ENCODE peak calls at places on chromosomes 4 and X, in six cellular contexts. O is right cardiac atrium; P is CD8-positive, alpha-beta memory T cell; Q is endothelial cell of umbilical vein; N is upper lobe of right lung; X is H1. M is an unnamed sample.
A peak's percentile ranks its signal among the peaks of the same experiment; 100 is the strongest.

GRCh38 chr4:158121203-158121586 is 51.6 kb downstream of the GASK1B start:
- DNase-seq in O (no peak), P (no peak), Q (no peak), N (no peak), X (no peak), M (no peak)

GRCh38 chr4:148056879-148057278 is 325.0 kb downstream of the ARHGAP10 start:
- DNase-seq in O (peak; percentile 83), P (peak; percentile 14), Q (peak; percentile 25), N (peak; percentile 74), X (no peak), M (peak; percentile 16)

GRCh38 chrX:79107891-79108718 is 36.4 kb upstream of the GPR174 start:
- DNase-seq in O (no peak), P (no peak), Q (peak; percentile 37), N (no peak), X (no peak), M (no peak)

GRCh38 chr4:184153781-184154542 is 63.7 kb downstream of the ENPP6 start:
- DNase-seq in O (no peak), P (no peak), Q (no peak), N (no peak), X (no peak), M (no peak)

GRCh38 chr4:37767546-37767945 is 58.9 kb upstream of the PGM2 start:
- DNase-seq in O (peak; percentile 86), P (no peak), Q (peak; percentile 9), N (peak; percentile 83), X (no peak), M (peak; percentile 72)

GRCh38 chr4:185137233-185137925 is 5.7 kb upstream of the SLC25A4 start:
- DNase-seq in O (no peak), P (no peak), Q (no peak), N (no peak), X (no peak), M (no peak)

GRCh38 chr4:153766758-153767157 is 6.9 kb upstream of the RNF175 start:
- DNase-seq in O (no peak), P (no peak), Q (no peak), N (no peak), X (no peak), M (no peak)

GRCh38 chr4:124501579-124501978 is 211.0 kb downstream of the ANKRD50 start:
- DNase-seq in O (no peak), P (no peak), Q (no peak), N (no peak), X (no peak), M (no peak)

GRCh38 chr4:177596035-177596434 is 153.8 kb upstream of the AGA start:
- DNase-seq in O (no peak), P (no peak), Q (no peak), N (no peak), X (no peak), M (peak; percentile 54)

GRCh38 chr4:154911608-154912098 is 130.6 kb downstream of the RBM46 start:
- DNase-seq in O (no peak), P (no peak), Q (no peak), N (no peak), X (no peak), M (no peak)

GRCh38 chrX:1483843-1484637 is 31.3 kb upstream of the ASMTL start:
- DNase-seq in O (no peak), P (no peak), Q (no peak), N (peak; percentile 27), X (no peak), M (no peak)

GRCh38 chrX:17851854-17852253 is 9.2 kb downstream of the RAI2 start:
- DNase-seq in O (no peak), P (no peak), Q (no peak), N (no peak), X (no peak), M (no peak)

GRCh38 chrX:29851971-29852605 is 363.3 kb upstream of the MAGEB2 start:
- DNase-seq in O (no peak), P (no peak), Q (no peak), N (no peak), X (no peak), M (no peak)

GRCh38 chr4:16123356-16124084 is 39.7 kb upstream of the PROM1 start:
- DNase-seq in O (no peak), P (no peak), Q (no peak), N (no peak), X (no peak), M (no peak)

GRCh38 chrX:1784773-1785172 is 169.9 kb downstream of the ASMT start:
- DNase-seq in O (no peak), P (no peak), Q (no peak), N (no peak), X (peak; percentile 43), M (no peak)

GRCh38 chr4:166846939-166847338 is 387.4 kb downstream of the SPOCK3 start:
- DNase-seq in O (no peak), P (no peak), Q (no peak), N (no peak), X (no peak), M (no peak)

GRCh38 chr4:180615746-180616145 is 1627.5 kb upstream of the TENM3 start:
- DNase-seq in O (no peak), P (no peak), Q (no peak), N (no peak), X (no peak), M (no peak)

GRCh38 chrX:53001958-53002357 is 43.6 kb upstream of the FAM156A start:
- DNase-seq in O (no peak), P (no peak), Q (no peak), N (no peak), X (no peak), M (no peak)

GRCh38 chr4:159171287-159171686 is 68.4 kb downstream of the RAPGEF2 start:
- DNase-seq in O (no peak), P (no peak), Q (no peak), N (no peak), X (no peak), M (no peak)

GRCh38 chr4:15689540-15689939 is 7.9 kb downstream of the FAM200B start:
- DNase-seq in O (no peak), P (no peak), Q (no peak), N (no peak), X (no peak), M (no peak)

GRCh38 chr4:79851625-79852304 is 221.3 kb downstream of the ANTXR2 start:
- DNase-seq in O (no peak), P (no peak), Q (peak; percentile 50), N (no peak), X (no peak), M (no peak)

GRCh38 chr4:57193996-57194675 is 84.0 kb upstream of the IGFBP7 start:
- DNase-seq in O (peak; percentile 47), P (no peak), Q (no peak), N (no peak), X (peak; percentile 60), M (no peak)

GRCh38 chr4:140612356-140612755 is 43.6 kb upstream of the UCP1 start:
- DNase-seq in O (no peak), P (no peak), Q (no peak), N (no peak), X (no peak), M (no peak)

GRCh38 chrX:133533249-133533648 is 118.0 kb upstream of the GPC4 start:
- DNase-seq in O (no peak), P (no peak), Q (no peak), N (no peak), X (no peak), M (no peak)

GRCh38 chrX:101462892-101463291 is 22.4 kb upstream of the ARMCX4 start:
- DNase-seq in O (no peak), P (no peak), Q (peak; percentile 47), N (no peak), X (no peak), M (no peak)

GRCh38 chr4:4486969-4487368 is 54.9 kb downstream of the STX18 start:
- DNase-seq in O (no peak), P (no peak), Q (no peak), N (no peak), X (no peak), M (no peak)

GRCh38 chr4:4490816-4491215 is 51.0 kb downstream of the STX18 start:
- DNase-seq in O (no peak), P (no peak), Q (no peak), N (no peak), X (no peak), M (no peak)

GRCh38 chr4:4490041-4490440 is 51.8 kb downstream of the STX18 start:
- DNase-seq in O (no peak), P (no peak), Q (no peak), N (no peak), X (no peak), M (no peak)

GRCh38 chr4:4491396-4491893 is 50.4 kb downstream of the STX18 start:
- DNase-seq in O (no peak), P (no peak), Q (no peak), N (no peak), X (no peak), M (no peak)

GRCh38 chr4:4488405-4489404 is 53.1 kb downstream of the STX18 start:
- DNase-seq in O (peak; percentile 60), P (peak; percentile 56), Q (peak; percentile 86), N (no peak), X (peak; percentile 74), M (no peak)
- H3K27ac ChIP-seq in O (no peak overlapping the region), P (no peak overlapping the region), Q (no peak overlapping the region), N (no peak overlapping the region), X (no peak overlapping the region), M (no peak overlapping the region)

GRCh38 chr4:6938237-6938636 is 28.6 kb downstream of the TBC1D14 start:
- DNase-seq in O (peak; percentile 82), P (no peak), Q (peak; percentile 61), N (peak; percentile 76), X (no peak), M (no peak)

GRCh38 chr4:6939761-6940743 is 30.4 kb downstream of the TBC1D14 start:
- DNase-seq in O (no peak), P (no peak), Q (no peak), N (no peak), X (no peak), M (no peak)

GRCh38 chr4:6937201-6937600 is 27.6 kb downstream of the TBC1D14 start:
- DNase-seq in O (no peak), P (no peak), Q (no peak), N (no peak), X (no peak), M (no peak)

GRCh38 chr4:6937748-6938147 is 28.1 kb downstream of the TBC1D14 start:
- DNase-seq in O (peak; percentile 56), P (no peak), Q (no peak), N (no peak), X (no peak), M (no peak)

DNA sequence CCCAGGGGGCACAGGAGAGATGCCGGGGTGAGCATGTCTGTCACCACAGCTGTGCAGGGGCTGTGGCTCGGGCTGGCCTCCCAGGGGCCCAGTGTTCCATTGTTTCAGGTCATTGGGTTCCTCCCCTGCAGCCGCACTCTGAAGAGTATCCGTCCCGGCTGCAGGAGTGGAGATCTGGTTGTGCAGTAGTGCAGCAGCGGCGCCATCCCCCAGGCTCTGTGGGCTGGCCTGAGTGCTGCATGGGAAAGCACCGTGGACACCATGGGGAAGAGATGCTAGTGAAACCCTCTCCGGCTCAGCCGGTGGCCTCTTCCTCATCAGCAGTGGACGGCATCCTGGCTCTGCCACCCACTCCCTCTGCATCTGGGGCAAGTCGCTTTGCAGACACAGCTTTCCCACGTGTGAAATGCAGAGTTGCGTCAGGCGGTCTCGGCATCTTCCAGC is 29.2 kb downstream of the TBC1D14 start:
- DNase-seq in O (peak; percentile 81), P (no peak), Q (no peak), N (peak; percentile 79), X (no peak), M (no peak)
- H3K4me1 ChIP-seq in O (peaks cover 4% of the 10 kb centered on the region), P (peaks cover 52% of the 10 kb centered on the region), Q (peaks cover 21% of the 10 kb centered on the region), N (peaks cover 50% of the 10 kb centered on the region), X (peaks cover 10% of the 10 kb centered on the region), M (no peaks in the 10 kb centered on the region)

GRCh38 chr4:24937176-24937575 is 24.3 kb upstream of the CCDC149 start:
- DNase-seq in O (no peak), P (no peak), Q (no peak), N (no peak), X (no peak), M (no peak)
- H3K4me3 ChIP-seq in O (no peak overlapping the region), P (no peak overlapping the region), Q (no peak overlapping the region), N (no peak overlapping the region), X (no peak overlapping the region), M (no peak overlapping the region)

GRCh38 chr4:53861856-53862610 is 202.4 kb downstream of the CHIC2 start:
- DNase-seq in O (no peak), P (no peak), Q (no peak), N (no peak), X (no peak), M (no peak)
- H3K27ac ChIP-seq in O (no peak overlapping the region), P (no peak overlapping the region), Q (no peak overlapping the region), N (no peak overlapping the region), X (no peak overlapping the region), M (no peak overlapping the region)